ENCODE peak calls at places on chromosomes 3 and 15, in five cellular contexts. Q is mesendoderm, Z is body of pancreas, P is heart right ventricle, E is aorta. I is an unnamed sample.

GRCh38 chr3:21826416-21826815 is 75.4 kb upstream of the ZNF385D start:
- DNase-seq in Q (peak; percentile 40), Z (no peak), P (no peak), E (no peak), I (no peak)

GRCh38 chr3:158649791-158650190 is 5.5 kb downstream of the GFM1 start:
- DNase-seq in Q (peak; percentile 27), Z (no peak), P (no peak), E (no peak), I (no peak)

GRCh38 chr15:22967084-22967770 is 12.9 kb downstream of the CYFIP1 start:
- DNase-seq in Q (no peak), Z (no peak), P (no peak), E (no peak), I (no peak)

GRCh38 chr3:197019535-197019934 is 10.1 kb downstream of the MELTF start:
- DNase-seq in Q (no peak), Z (no peak), P (no peak), E (no peak), I (peak; percentile 22)

GRCh38 chr3:129023909-129024308 is 22.8 kb downstream of the EFCC1 start:
- DNase-seq in Q (no peak), Z (peak; percentile 38), P (no peak), E (no peak), I (peak; percentile 57)

GRCh38 chr15:80925597-80926059 is 64.0 kb downstream of the MESD start:
- DNase-seq in Q (no peak), Z (no peak), P (no peak), E (no peak), I (peak; percentile 33)

GRCh38 chr15:41465822-41466421 is 27.8 kb upstream of the ITPKA start:
- DNase-seq in Q (peak; percentile 55), Z (peak; percentile 16), P (no peak), E (no peak), I (peak; percentile 69)

GRCh38 chr3:56323986-56324420 is 144.3 kb downstream of the ERC2 start:
- DNase-seq in Q (peak; percentile 65), Z (no peak), P (no peak), E (no peak), I (no peak)

GRCh38 chr3:141875893-141876380 is 506 bp upstream of the ATP1B3 start:
- DNase-seq in Q (peak; percentile 90), Z (peak; percentile 55), P (peak; percentile 74), E (peak; percentile 80), I (peak; percentile 36)

GRCh38 chr3:30729512-30729911 is 123.1 kb downstream of the TGFBR2 start:
- DNase-seq in Q (no peak), Z (no peak), P (no peak), E (no peak), I (no peak)

GRCh38 chr15:84855032-84855645 is 29.3 kb upstream of the SLC28A1 start:
- DNase-seq in Q (no peak), Z (no peak), P (no peak), E (no peak), I (no peak)

GRCh38 chr15:92879949-92880725 is 20.0 kb upstream of the CHD2 start:
- DNase-seq in Q (no peak), Z (no peak), P (no peak), E (no peak), I (no peak)

GRCh38 chr15:50820808-50821382 is 55.4 kb upstream of the SPPL2A start:
- DNase-seq in Q (no peak), Z (no peak), P (no peak), E (no peak), I (no peak)

GRCh38 chr15:68637755-68638405 is 59.1 kb downstream of the CORO2B start:
- DNase-seq in Q (no peak), Z (peak; percentile 19), P (peak; percentile 80), E (peak; percentile 70), I (no peak)

GRCh38 chr15:33458421-33458820 is 147.7 kb downstream of the RYR3 start:
- DNase-seq in Q (no peak), Z (no peak), P (no peak), E (no peak), I (no peak)

GRCh38 chr15:38860682-38861081 is 296.1 kb upstream of the RASGRP1 start:
- DNase-seq in Q (no peak), Z (no peak), P (no peak), E (no peak), I (no peak)

GRCh38 chr3:48926425-48927392 is 8.1 kb downstream of the ARIH2 start:
- DNase-seq in Q (no peak), Z (no peak), P (no peak), E (no peak), I (no peak)

GRCh38 chr3:129118745-129119144 is 2.9 kb downstream of the RAB43 start:
- DNase-seq in Q (no peak), Z (no peak), P (no peak), E (no peak), I (no peak)

GRCh38 chr3:126342991-126343661 is 14.1 kb downstream of the KLF15 start:
- DNase-seq in Q (peak; percentile 67), Z (no peak), P (no peak), E (peak; percentile 43), I (peak; percentile 91)

GRCh38 chr3:155991847-155992246 is 121.4 kb downstream of the GMPS start:
- DNase-seq in Q (peak; percentile 48), Z (no peak), P (no peak), E (no peak), I (no peak)

GRCh38 chr3:58333206-58334012 is 717 bp downstream of the PXK start:
- DNase-seq in Q (peak; percentile 43), Z (peak; percentile 50), P (peak; percentile 25), E (no peak), I (peak; percentile 83)

GRCh38 chr15:68220967-68221366 is 8.6 kb downstream of the CLN6 start:
- DNase-seq in Q (no peak), Z (no peak), P (no peak), E (no peak), I (no peak)

GRCh38 chr3:65811050-65811766 is 227.5 kb downstream of the MAGI1 start:
- DNase-seq in Q (no peak), Z (no peak), P (no peak), E (peak; percentile 59), I (no peak)

GRCh38 chr3:94036909-94037507 is 8.6 kb upstream of the STX19 start:
- DNase-seq in Q (peak; percentile 64), Z (no peak), P (no peak), E (no peak), I (peak; percentile 42)

GRCh38 chr3:23600178-23600577 is 205.6 kb upstream of the UBE2E1 start:
- DNase-seq in Q (no peak), Z (no peak), P (no peak), E (no peak), I (no peak)

GRCh38 chr15:20294651-20295237 is 246.9 kb downstream of the GOLGA6L6 start:
- DNase-seq in Q (no peak), Z (no peak), P (no peak), E (no peak), I (peak; percentile 35)

GRCh38 chr3:160374472-160374871 is 24.6 kb downstream of the IFT80 start:
- DNase-seq in Q (no peak), Z (no peak), P (no peak), E (no peak), I (no peak)

GRCh38 chr15:46232471-46232870 is 597.6 kb downstream of the SQOR start:
- DNase-seq in Q (no peak), Z (no peak), P (no peak), E (no peak), I (no peak)

GRCh38 chr15:46229263-46229662 is 594.4 kb downstream of the SQOR start:
- DNase-seq in Q (no peak), Z (no peak), P (no peak), E (no peak), I (no peak)
- H3K27me3 ChIP-seq in Q (no peaks in the 10 kb centered on the region), Z (no peaks in the 10 kb centered on the region), P (no peaks in the 10 kb centered on the region), E (peaks cover 3% of the 10 kb centered on the region), I (peaks cover 8% of the 10 kb centered on the region)

GRCh38 chr15:62068787-62069170 is 2.0 kb downstream of the C2CD4A start:
- DNase-seq in Q (no peak), Z (no peak), P (no peak), E (no peak), I (no peak)
- H3K27me3 ChIP-seq in Q (peaks cover 25% of the 10 kb centered on the region), Z (no peaks in the 10 kb centered on the region), P (no peaks in the 10 kb centered on the region), E (no peaks in the 10 kb centered on the region), I (peaks cover 45% of the 10 kb centered on the region)

DNA sequence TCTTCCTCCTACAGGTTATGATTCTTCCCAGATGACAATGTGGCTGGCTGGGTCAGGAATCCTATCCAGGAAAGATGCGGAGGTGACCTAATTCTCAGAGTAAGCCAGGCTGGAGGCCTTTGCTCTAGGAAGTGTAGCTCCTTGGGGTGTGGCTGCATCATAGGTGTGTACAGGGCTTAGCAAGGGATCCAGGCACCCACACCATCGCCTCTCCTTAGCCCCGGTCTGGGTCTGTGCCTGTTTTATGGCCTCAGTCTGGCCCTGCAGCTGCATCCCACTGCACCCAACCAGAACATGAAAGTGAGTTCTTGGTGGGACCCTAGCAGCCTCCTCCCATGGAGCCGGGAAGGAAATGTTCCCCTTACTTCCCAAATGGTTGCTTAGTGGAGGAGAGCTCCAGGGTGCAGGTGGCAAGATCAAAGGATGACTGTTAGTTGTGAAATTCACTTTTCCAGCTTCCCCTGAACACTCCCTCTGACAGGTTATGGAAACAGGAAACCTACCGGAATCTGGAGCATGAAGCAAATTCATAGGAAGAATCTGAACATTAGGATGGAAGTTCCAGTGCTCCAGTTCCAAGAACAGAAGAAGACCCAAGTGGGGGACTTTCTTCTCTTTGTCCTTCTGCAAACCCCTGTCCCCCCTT is 2.7 kb upstream of the AMOTL2 start:
- DNase-seq in Q (no peak), Z (no peak), P (no peak), E (no peak), I (no peak)
- H3K27me3 ChIP-seq in Q (no peaks in the 10 kb centered on the region), Z (no peaks in the 10 kb centered on the region), P (no peaks in the 10 kb centered on the region), E (no peaks in the 10 kb centered on the region), I (peaks cover 20% of the 10 kb centered on the region)

DNA sequence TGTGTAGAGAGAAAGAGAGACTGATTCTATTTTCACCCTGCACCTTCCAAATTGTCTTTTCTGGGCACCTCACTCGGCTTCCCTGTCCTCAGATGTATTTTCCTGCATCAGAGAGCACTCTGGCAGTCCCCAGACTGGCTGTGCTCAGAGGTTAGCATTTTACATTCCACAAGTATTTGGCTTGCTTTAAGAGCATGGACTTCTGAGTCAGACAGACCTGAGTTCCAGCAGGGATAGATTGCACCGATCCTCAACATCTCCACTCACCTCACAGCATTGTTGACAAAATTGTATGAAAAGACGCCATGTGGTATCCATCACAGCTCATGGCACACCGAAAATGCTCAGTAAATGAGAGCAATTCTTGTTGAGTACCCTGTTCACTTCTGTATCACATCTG is 45.6 kb downstream of the SST start:
- DNase-seq in Q (no peak), Z (no peak), P (no peak), E (no peak), I (no peak)
- H3K27me3 ChIP-seq in Q (no peaks in the 10 kb centered on the region), Z (no peaks in the 10 kb centered on the region), P (peaks cover 19% of the 10 kb centered on the region), E (no peaks in the 10 kb centered on the region), I (peaks cover 19% of the 10 kb centered on the region)

GRCh38 chr3:8766148-8766547 is 3.3 kb downstream of the OXTR start:
- DNase-seq in Q (no peak), Z (no peak), P (no peak), E (no peak), I (no peak)
- H3K27me3 ChIP-seq in Q (peaks cover 10% of the 10 kb centered on the region), Z (no peaks in the 10 kb centered on the region), P (peaks cover 33% of the 10 kb centered on the region), E (no peaks in the 10 kb centered on the region), I (peaks cover 26% of the 10 kb centered on the region)

GRCh38 chr15:52791776-52792175 is 1.6 kb upstream of the ONECUT1 start:
- DNase-seq in Q (no peak), Z (no peak), P (no peak), E (no peak), I (peak; percentile 50)
- H3K27me3 ChIP-seq in Q (peaks cover 75% of the 10 kb centered on the region), Z (no peaks in the 10 kb centered on the region), P (peaks cover 88% of the 10 kb centered on the region), E (no peaks in the 10 kb centered on the region), I (peaks cover 95% of the 10 kb centered on the region)

I was measured in H7.